ENCODE peak calls at places on chromosomes 13 and 19, in nine cellular contexts. T is SHP77 treated with DMSO at 0.1 percent for 48 hours; D is substantia nigra; O is cardiac fibroblast; G is stimulated activated CD4-positive, alpha-beta T cell treated with anti-CD3 and anti-CD28 coated beads, Interleukin-4, amount 100 ng/mL, for 4 hours; U is lung microvascular endothelial cell; S is hippocampal formation; K is astrocyte of the hippocampus; Z is ELR. L is an unnamed sample.

GRCh38 chr13:58376775-58377174 is 745.2 kb downstream of the PCDH17 start:
- DNase-seq in Z (no peak), S (no peak), D (no peak), O (no peak), U (no peak), T (no peak), G (no peak), K (no peak), L (no peak)

GRCh38 chr19:41323023-41323422 is 13.1 kb downstream of the CCDC97 start:
- DNase-seq in G (no peak), O (peak), K (peak), U (peak), S (no peak), Z (peak), D (no peak), T (no peak), L (no peak)

GRCh38 chr19:34317311-34317927 is 47.6 kb upstream of the GPI start:
- DNase-seq in G (peak), U (peak), S (no peak), D (no peak), K (no peak), Z (peak), T (no peak), O (no peak), L (no peak)

GRCh38 chr13:30881931-30882899 is 23.9 kb upstream of the MEDAG start:
- DNase-seq in T (no peak), G (no peak), K (no peak), Z (no peak), S (no peak), O (no peak), U (peak), D (no peak), L (no peak)

GRCh38 chr19:18321729-18322091 is 1.2 kb downstream of the LSM4 start:
- DNase-seq in T (no peak), O (no peak), D (no peak), S (no peak), G (no peak), K (no peak), Z (no peak), U (no peak), L (no peak)

GRCh38 chr13:20125129-20125782 is 35.6 kb downstream of the GJA3 start:
- DNase-seq in Z (peak), G (no peak), U (peak), K (peak), S (peak), T (no peak), D (peak), O (peak), L (no peak)

GRCh38 chr13:32309312-32309711 is 5.9 kb downstream of the ZAR1L start:
- DNase-seq in D (no peak), K (no peak), Z (no peak), T (no peak), S (no peak), U (no peak), O (no peak), G (no peak), L (no peak)

GRCh38 chr19:46076951-46077814 is 36.4 kb upstream of the IGFL4 start:
- DNase-seq in G (peak), D (peak), Z (peak), O (peak), K (peak), S (peak), U (peak), T (peak), L (peak)

GRCh38 chr19:43412441-43412840 is 2.2 kb upstream of the TEX101 start:
- DNase-seq in Z (no peak), S (no peak), G (no peak), U (no peak), K (no peak), T (no peak), O (no peak), D (no peak), L (no peak)

GRCh38 chr19:54248016-54248601 is 5.5 kb upstream of the LILRA6 start:
- DNase-seq in G (no peak), K (no peak), S (peak), O (peak), D (no peak), U (peak), Z (peak), T (no peak), L (no peak)

L was measured in sciatic nerve.